ENCODE peak calls at places on chromosomes 1 and 21, in nine cellular contexts. One of them, this sample, is unnamed.

GRCh38 chr1:226123591-226124471 is 61.3 kb downstream of the H3-3A start:
- DNase-seq in GM10248: no peak
- DNase-seq in skeletal muscle cell: no peak
- DNase-seq in dermis blood vessel endothelial cell: no peak
- DNase-seq in NCI-H1694: no peak
- DNase-seq in fibroblast of the conjunctiva: no peak
- DNase-seq in M059J: peak
- DNase-seq in T-helper 9 cell: no peak
- DNase-seq in anterior cingulate cortex: no peak
- DNase-seq in this sample: no peak

GRCh38 chr1:173862769-173863223 is 5.0 kb downstream of the GAS5 start:
- DNase-seq in M059J: no peak
- DNase-seq in anterior cingulate cortex: no peak
- DNase-seq in fibroblast of the conjunctiva: no peak
- DNase-seq in dermis blood vessel endothelial cell: no peak
- DNase-seq in GM10248: no peak
- DNase-seq in NCI-H1694: no peak
- DNase-seq in T-helper 9 cell: no peak
- DNase-seq in skeletal muscle cell: no peak
- DNase-seq in this sample: no peak

GRCh38 chr1:202259705-202260104 is 66.1 kb downstream of the LGR6 start:
- DNase-seq in skeletal muscle cell: no peak
- DNase-seq in NCI-H1694: no peak
- DNase-seq in fibroblast of the conjunctiva: no peak
- DNase-seq in anterior cingulate cortex: no peak
- DNase-seq in T-helper 9 cell: no peak
- DNase-seq in dermis blood vessel endothelial cell: no peak
- DNase-seq in GM10248: no peak
- DNase-seq in M059J: no peak
- DNase-seq in this sample: no peak

GRCh38 chr1:100883963-100884362 is 10.7 kb downstream of the EXTL2 start:
- DNase-seq in fibroblast of the conjunctiva: no peak
- DNase-seq in T-helper 9 cell: no peak
- DNase-seq in dermis blood vessel endothelial cell: peak
- DNase-seq in skeletal muscle cell: no peak
- DNase-seq in NCI-H1694: no peak
- DNase-seq in anterior cingulate cortex: no peak
- DNase-seq in GM10248: no peak
- DNase-seq in M059J: peak
- DNase-seq in this sample: no peak

GRCh38 chr1:228342627-228343210 is 63.9 kb downstream of the TRIM11 start:
- DNase-seq in anterior cingulate cortex: no peak
- DNase-seq in dermis blood vessel endothelial cell: no peak
- DNase-seq in skeletal muscle cell: no peak
- DNase-seq in M059J: no peak
- DNase-seq in NCI-H1694: no peak
- DNase-seq in GM10248: no peak
- DNase-seq in T-helper 9 cell: no peak
- DNase-seq in fibroblast of the conjunctiva: no peak
- DNase-seq in this sample: no peak

GRCh38 chr1:184802739-184803492 is 48.3 kb upstream of the EDEM3 start:
- DNase-seq in dermis blood vessel endothelial cell: no peak
- DNase-seq in skeletal muscle cell: no peak
- DNase-seq in GM10248: no peak
- DNase-seq in NCI-H1694: no peak
- DNase-seq in fibroblast of the conjunctiva: peak
- DNase-seq in T-helper 9 cell: no peak
- DNase-seq in anterior cingulate cortex: no peak
- DNase-seq in M059J: peak
- DNase-seq in this sample: no peak

GRCh38 chr21:44603911-44604310 is 3.5 kb downstream of the KRTAP10-7 start:
- DNase-seq in NCI-H1694: no peak
- DNase-seq in M059J: no peak
- DNase-seq in fibroblast of the conjunctiva: no peak
- DNase-seq in dermis blood vessel endothelial cell: no peak
- DNase-seq in skeletal muscle cell: no peak
- DNase-seq in GM10248: no peak
- DNase-seq in anterior cingulate cortex: no peak
- DNase-seq in T-helper 9 cell: no peak
- DNase-seq in this sample: no peak

GRCh38 chr1:223248001-223248786 is 105.1 kb upstream of the TLR5 start:
- DNase-seq in T-helper 9 cell: no peak
- DNase-seq in anterior cingulate cortex: no peak
- DNase-seq in NCI-H1694: no peak
- DNase-seq in dermis blood vessel endothelial cell: no peak
- DNase-seq in skeletal muscle cell: no peak
- DNase-seq in M059J: no peak
- DNase-seq in fibroblast of the conjunctiva: no peak
- DNase-seq in GM10248: no peak
- DNase-seq in this sample: no peak

GRCh38 chr1:147736847-147737246 is 23.6 kb downstream of the GJA5 start:
- DNase-seq in skeletal muscle cell: no peak
- DNase-seq in M059J: no peak
- DNase-seq in T-helper 9 cell: no peak
- DNase-seq in anterior cingulate cortex: no peak
- DNase-seq in dermis blood vessel endothelial cell: no peak
- DNase-seq in GM10248: no peak
- DNase-seq in NCI-H1694: no peak
- DNase-seq in fibroblast of the conjunctiva: no peak
- DNase-seq in this sample: no peak

GRCh38 chr1:204571631-204572030 is 55.4 kb downstream of the MDM4 start:
- DNase-seq in dermis blood vessel endothelial cell: no peak
- DNase-seq in fibroblast of the conjunctiva: no peak
- DNase-seq in M059J: peak
- DNase-seq in skeletal muscle cell: no peak
- DNase-seq in GM10248: no peak
- DNase-seq in T-helper 9 cell: no peak
- DNase-seq in NCI-H1694: no peak
- DNase-seq in anterior cingulate cortex: no peak
- DNase-seq in this sample: no peak

GRCh38 chr1:84245566-84245965 is 55.9 kb upstream of the SAMD13 start:
- DNase-seq in M059J: peak
- DNase-seq in dermis blood vessel endothelial cell: peak
- DNase-seq in T-helper 9 cell: no peak
- DNase-seq in fibroblast of the conjunctiva: no peak
- DNase-seq in skeletal muscle cell: no peak
- DNase-seq in GM10248: no peak
- DNase-seq in NCI-H1694: no peak
- DNase-seq in anterior cingulate cortex: no peak
- DNase-seq in this sample: no peak

GRCh38 chr1:234763361-234763760 is 153.4 kb upstream of the IRF2BP2 start:
- DNase-seq in fibroblast of the conjunctiva: no peak
- DNase-seq in skeletal muscle cell: no peak
- DNase-seq in GM10248: no peak
- DNase-seq in anterior cingulate cortex: no peak
- DNase-seq in NCI-H1694: no peak
- DNase-seq in T-helper 9 cell: no peak
- DNase-seq in M059J: no peak
- DNase-seq in dermis blood vessel endothelial cell: no peak
- DNase-seq in this sample: no peak

GRCh38 chr1:100627018-100627716 is 89.2 kb downstream of the GPR88 start:
- DNase-seq in T-helper 9 cell: no peak
- DNase-seq in GM10248: no peak
- DNase-seq in dermis blood vessel endothelial cell: peak
- DNase-seq in anterior cingulate cortex: no peak
- DNase-seq in M059J: peak
- DNase-seq in fibroblast of the conjunctiva: peak
- DNase-seq in skeletal muscle cell: no peak
- DNase-seq in NCI-H1694: no peak
- DNase-seq in this sample: no peak

GRCh38 chr1:13737388-13737787 is 37.4 kb downstream of the PRDM2 start:
- DNase-seq in fibroblast of the conjunctiva: no peak
- DNase-seq in dermis blood vessel endothelial cell: no peak
- DNase-seq in M059J: no peak
- DNase-seq in GM10248: no peak
- DNase-seq in T-helper 9 cell: no peak
- DNase-seq in skeletal muscle cell: no peak
- DNase-seq in NCI-H1694: no peak
- DNase-seq in anterior cingulate cortex: no peak
- DNase-seq in this sample: no peak

GRCh38 chr1:234188454-234188792 is 184.8 kb upstream of the COA6 start:
- DNase-seq in M059J: no peak
- DNase-seq in fibroblast of the conjunctiva: no peak
- DNase-seq in T-helper 9 cell: no peak
- DNase-seq in skeletal muscle cell: no peak
- DNase-seq in GM10248: no peak
- DNase-seq in anterior cingulate cortex: no peak
- DNase-seq in NCI-H1694: no peak
- DNase-seq in dermis blood vessel endothelial cell: peak
- DNase-seq in this sample: no peak

GRCh38 chr1:166159656-166160055 is 7.1 kb downstream of the FAM78B start:
- DNase-seq in skeletal muscle cell: no peak
- DNase-seq in T-helper 9 cell: no peak
- DNase-seq in M059J: no peak
- DNase-seq in dermis blood vessel endothelial cell: no peak
- DNase-seq in NCI-H1694: no peak
- DNase-seq in anterior cingulate cortex: no peak
- DNase-seq in GM10248: no peak
- DNase-seq in fibroblast of the conjunctiva: no peak
- DNase-seq in this sample: no peak

GRCh38 chr1:29853716-29854330 is 617.5 kb downstream of the PTPRU start:
- DNase-seq in anterior cingulate cortex: no peak
- DNase-seq in fibroblast of the conjunctiva: no peak
- DNase-seq in GM10248: no peak
- DNase-seq in NCI-H1694: no peak
- DNase-seq in dermis blood vessel endothelial cell: no peak
- DNase-seq in T-helper 9 cell: no peak
- DNase-seq in skeletal muscle cell: no peak
- DNase-seq in M059J: no peak
- DNase-seq in this sample: no peak

GRCh38 chr1:180311011-180311730 is 81.1 kb downstream of the LHX4 start:
- DNase-seq in dermis blood vessel endothelial cell: no peak
- DNase-seq in M059J: peak
- DNase-seq in T-helper 9 cell: no peak
- DNase-seq in skeletal muscle cell: no peak
- DNase-seq in GM10248: no peak
- DNase-seq in anterior cingulate cortex: no peak
- DNase-seq in fibroblast of the conjunctiva: no peak
- DNase-seq in NCI-H1694: no peak
- DNase-seq in this sample: no peak

This sample was measured in T follicular helper cell.